ENCODE peak calls at places on chromosomes 5 and 9, in nine cellular contexts. D, A, C, L, K, Z, X, R and I are unnamed samples.

GRCh38 chr9:124366476-124367220 is 48.6 kb downstream of the PSMB7 start:
- DNase-seq in L (peak), X (no peak), R (no peak), A (no peak), C (peak), D (no peak), Z (no peak), K (no peak), I (no peak)

GRCh38 chr9:38388283-38389223 is 3.9 kb upstream of the ALDH1B1 start:
- DNase-seq in A (no peak), K (no peak), Z (no peak), C (no peak), R (no peak), X (no peak), L (no peak), D (peak), I (no peak)

GRCh38 chr9:79220246-79220645 is 351.5 kb upstream of the TLE4 start:
- DNase-seq in R (no peak), K (no peak), Z (no peak), D (no peak), L (no peak), X (no peak), C (no peak), A (no peak), I (no peak)

GRCh38 chr9:108802967-108803366 is 52.8 kb downstream of the ACTL7B start:
- DNase-seq in D (no peak), C (no peak), Z (no peak), X (no peak), R (no peak), L (no peak), A (no peak), K (no peak), I (no peak)

GRCh38 chr5:86884608-86885007 is 266.9 kb downstream of the COX7C start:
- DNase-seq in X (no peak), D (no peak), L (no peak), K (no peak), C (no peak), A (no peak), R (no peak), Z (no peak), I (no peak)

GRCh38 chr5:38208782-38209378 is 49.5 kb upstream of the EGFLAM start:
- DNase-seq in Z (peak), C (peak), R (no peak), X (no peak), K (no peak), D (peak), L (peak), A (peak), I (peak)

GRCh38 chr5:127298623-127299022 is 8.0 kb downstream of the MEGF10 start:
- DNase-seq in C (no peak), L (no peak), R (no peak), A (no peak), K (no peak), X (no peak), Z (no peak), D (no peak), I (no peak)

GRCh38 chr9:136807281-136808074 is at the start of gene RABL6:
- DNase-seq in K (peak), D (peak), L (peak), C (peak), R (peak), X (peak), A (peak), Z (peak), I (peak)

GRCh38 chr5:158514353-158514960 is 585.3 kb downstream of the EBF1 start:
- DNase-seq in L (no peak), D (peak), A (no peak), X (no peak), Z (peak), C (peak), K (no peak), R (no peak), I (no peak)

GRCh38 chr5:165783024-165783423 is 2277.6 kb downstream of the MAT2B start:
- DNase-seq in C (no peak), D (no peak), X (no peak), L (no peak), Z (no peak), A (no peak), R (no peak), K (no peak), I (no peak)